ENCODE peak calls at places on chromosomes 12 and 14, in four cellular contexts. M is H4, G is NB4, A is kidney tubule cell. D is an unnamed sample.

GRCh38 chr14:59727073-59727661 is 143.4 kb downstream of the RTN1 start:
- DNase-seq in A (no peak), G (no peak), M (no peak), D (no peak)

GRCh38 chr12:96136720-96137378 is 57.3 kb upstream of the ELK3 start:
- DNase-seq in A (peak; percentile 22), G (peak; percentile 82), M (no peak), D (no peak)

GRCh38 chr12:21527451-21528180 is 1.5 kb downstream of the SPX start:
- DNase-seq in M (peak; percentile 20), G (peak; percentile 87), A (peak; percentile 76), D (peak; percentile 93)

GRCh38 chr12:100348657-100349454 is 8.0 kb upstream of the SLC17A8 start:
- DNase-seq in M (peak; percentile 22), G (peak; percentile 51), A (peak; percentile 53), D (peak; percentile 84)

GRCh38 chr14:86540636-86541247 is 1010.8 kb downstream of the FLRT2 start:
- DNase-seq in M (no peak), G (no peak), A (no peak), D (no peak)

GRCh38 chr14:104206281-104206904 is 68.0 kb downstream of the KIF26A start:
- DNase-seq in G (no peak), M (no peak), A (no peak), D (no peak)

GRCh38 chr14:102663031-102663430 is 70.6 kb downstream of the RCOR1 start:
- DNase-seq in G (peak; percentile 36), M (no peak), A (no peak), D (no peak)

GRCh38 chr12:116142936-116143882 is 134.3 kb downstream of the MED13L start:
- DNase-seq in A (peak; percentile 78), M (peak; percentile 82), G (peak; percentile 74), D (no peak)

GRCh38 chr14:99586761-99587462 is 17.1 kb downstream of the CCDC85C start:
- DNase-seq in M (no peak), G (no peak), A (no peak), D (no peak)

GRCh38 chr14:91753501-91754128 is 21.7 kb upstream of the CATSPERB start:
- DNase-seq in M (no peak), A (peak; percentile 61), G (no peak), D (peak; percentile 32)

GRCh38 chr12:82359115-82359478 is 768 bp downstream of the METTL25 start:
- DNase-seq in M (no peak), A (peak; percentile 13), G (peak; percentile 40), D (peak; percentile 70)

GRCh38 chr14:77498984-77499527 is 440 bp upstream of the ISM2 start:
- DNase-seq in G (peak; percentile 9), A (no peak), M (no peak), D (peak; percentile 51)

GRCh38 chr12:66154776-66155175 is 15.0 kb downstream of the TMBIM4 start:
- DNase-seq in A (no peak), M (no peak), G (no peak), D (no peak)

GRCh38 chr12:123282111-123282510 is 10.5 kb upstream of the CDK2AP1 start:
- DNase-seq in G (no peak), M (no peak), A (no peak), D (no peak)

GRCh38 chr12:41277019-41277770 is 89.1 kb downstream of the PDZRN4 start:
- DNase-seq in M (peak; percentile 41), G (peak; percentile 60), A (peak; percentile 54), D (peak; percentile 86)

GRCh38 chr12:52506858-52507715 is 13.1 kb downstream of the KRT5 start:
- DNase-seq in G (peak; percentile 55), A (peak; percentile 75), M (peak; percentile 67), D (peak; percentile 43)

GRCh38 chr14:81132492-81132891 is 88.3 kb downstream of the GTF2A1 start:
- DNase-seq in A (no peak), G (no peak), M (no peak), D (peak; percentile 18)

GRCh38 chr12:108048686-108049085 is 80.4 kb upstream of the WSCD2 start:
- DNase-seq in G (no peak), A (no peak), M (no peak), D (no peak)

GRCh38 chr12:116172224-116172849 is 105.2 kb downstream of the MED13L start:
- DNase-seq in M (no peak), G (no peak), A (no peak), D (no peak)

GRCh38 chr12:41486718-41487117 is 298.6 kb downstream of the PDZRN4 start:
- DNase-seq in M (peak; percentile 14), A (peak; percentile 92), G (no peak), D (no peak)

GRCh38 chr14:31510222-31510621 is 22.4 kb upstream of the GPR33 start:
- DNase-seq in A (peak; percentile 45), G (peak; percentile 22), M (no peak), D (peak; percentile 54)

GRCh38 chr12:95608252-95609033 is 57.2 kb upstream of the USP44 start:
- DNase-seq in G (no peak), A (peak; percentile 74), M (peak; percentile 83), D (peak; percentile 87)

GRCh38 chr14:41393512-41393911 is 213.2 kb upstream of the LRFN5 start:
- DNase-seq in M (no peak), G (no peak), A (no peak), D (no peak)

GRCh38 chr12:110581951-110582285 is 1.2 kb downstream of the PPTC7 start:
- DNase-seq in M (no peak), G (no peak), A (peak; percentile 18), D (peak; percentile 56)

GRCh38 chr12:75735853-75736252 is 224.4 kb upstream of the KRR1 start:
- DNase-seq in M (no peak), G (no peak), A (peak; percentile 64), D (no peak)

GRCh38 chr14:50801706-50802105 is 29.3 kb downstream of the NIN start:
- DNase-seq in M (no peak), A (peak; percentile 73), G (no peak), D (no peak)

GRCh38 chr14:26008290-26008689 is 589.5 kb downstream of the NOVA1 start:
- DNase-seq in M (peak; percentile 7), A (peak; percentile 14), G (peak; percentile 33), D (peak; percentile 71)

GRCh38 chr12:45377815-45378214 is 161.9 kb downstream of the ANO6 start:
- DNase-seq in A (no peak), G (no peak), M (no peak), D (no peak)

GRCh38 chr14:95056476-95056875 is 100.9 kb downstream of the DICER1 start:
- DNase-seq in M (peak; percentile 35), A (no peak), G (no peak), D (no peak)

GRCh38 chr12:52523825-52524224 is 3.6 kb upstream of the KRT5 start:
- DNase-seq in A (no peak), M (no peak), G (no peak), D (no peak)

GRCh38 chr12:34290191-34290995 is 268.1 kb downstream of the ALG10 start:
- DNase-seq in M (no peak), A (no peak), G (no peak), D (no peak)

GRCh38 chr12:18824287-18824686 is 86.4 kb downstream of the CAPZA3 start:
- DNase-seq in M (no peak), G (peak; percentile 89), A (no peak), D (no peak)

GRCh38 chr14:51205486-51205885 is 34.6 kb upstream of the TMX1 start:
- DNase-seq in M (no peak), G (peak; percentile 7), A (no peak), D (peak; percentile 28)

GRCh38 chr12:67482751-67483661 is 165.5 kb upstream of the DYRK2 start:
- DNase-seq in G (peak; percentile 60), M (peak; percentile 65), A (peak; percentile 71), D (peak; percentile 71)

GRCh38 chr12:1279050-1279449 is 288.0 kb downstream of the ERC1 start:
- DNase-seq in A (no peak), M (no peak), G (peak; percentile 28), D (no peak)

GRCh38 chr14:95664546-95664945 is 21.7 kb upstream of the TCL1B start:
- DNase-seq in A (no peak), G (no peak), M (no peak), D (peak; percentile 95)